ENCODE peak calls at places on chromosomes 5 and 9, in four cellular contexts. L is A549, M is AG04450, E is AG09309. A is an unnamed sample.

GRCh38 chr5:157839157-157839795 is 19.7 kb downstream of the CLINT1 start:
- DNase-seq in L (no peak), M (no peak), E (no peak), A (no peak)

GRCh38 chr9:100186356-100186755 is 87.3 kb downstream of the INVS start:
- DNase-seq in L (no peak), M (no peak), E (peak), A (no peak)

GRCh38 chr9:130530932-130531331 is 48.4 kb upstream of the FUBP3 start:
- DNase-seq in L (no peak), M (no peak), E (no peak), A (no peak)

GRCh38 chr5:61301820-61302563 is 30.1 kb upstream of the ZSWIM6 start:
- DNase-seq in L (peak), M (peak), E (peak), A (no peak)

GRCh38 chr5:166909040-166909439 is 1382.4 kb upstream of the WWC1 start:
- DNase-seq in L (no peak), M (no peak), E (no peak), A (no peak)

GRCh38 chr9:4137234-4137633 is 162.6 kb downstream of the GLIS3 start:
- DNase-seq in L (peak), M (peak), E (peak), A (no peak)

GRCh38 chr9:89431930-89432725 is 65.8 kb downstream of the SEMA4D start:
- DNase-seq in L (no peak), M (no peak), E (no peak), A (no peak)

GRCh38 chr5:27511061-27511460 is 472.7 kb upstream of the CDH9 start:
- DNase-seq in L (no peak), M (no peak), E (no peak), A (no peak)

GRCh38 chr9:26054600-26055516 is 376.6 kb upstream of the TUSC1 start:
- DNase-seq in L (no peak), M (no peak), E (no peak), A (no peak)

GRCh38 chr9:21611896-21612295 is 129.8 kb upstream of the IFNE start:
- DNase-seq in L (no peak), M (no peak), E (no peak), A (no peak)

GRCh38 chr5:159727167-159727566 is 189.1 kb upstream of the ADRA1B start:
- DNase-seq in L (no peak), M (no peak), E (no peak), A (no peak)

GRCh38 chr5:59665086-59665831 is 228.3 kb downstream of the PDE4D start:
- DNase-seq in L (no peak), M (no peak), E (no peak), A (no peak)

GRCh38 chr9:98545041-98545440 is 163.7 kb downstream of the GABBR2 start:
- DNase-seq in L (no peak), M (no peak), E (no peak), A (no peak)

GRCh38 chr9:92196909-92197308 is 81.7 kb upstream of the SPTLC1 start:
- DNase-seq in L (no peak), M (no peak), E (peak), A (no peak)

GRCh38 chr5:127839072-127839471 is 135.9 kb downstream of the CCDC192 start:
- DNase-seq in L (no peak), M (no peak), E (no peak), A (no peak)

GRCh38 chr5:109610581-109610980 is 79.1 kb upstream of the MAN2A1 start:
- DNase-seq in L (no peak), M (no peak), E (no peak), A (no peak)

GRCh38 chr9:110343537-110343936 is 5.9 kb upstream of the TXNDC8 start:
- DNase-seq in L (no peak), M (no peak), E (no peak), A (no peak)

GRCh38 chr5:123844873-123845272 is 332.9 kb downstream of the CSNK1G3 start:
- DNase-seq in L (no peak), M (no peak), E (no peak), A (no peak)

GRCh38 chr9:2967779-2968178 is 123.9 kb upstream of the PUM3 start:
- DNase-seq in L (no peak), M (no peak), E (peak), A (no peak)

GRCh38 chr5:177336112-177336511 is 15.4 kb downstream of the LMAN2 start:
- DNase-seq in L (peak), M (no peak), E (no peak), A (no peak)

GRCh38 chr9:135776893-135777622 is 75.1 kb downstream of the KCNT1 start:
- DNase-seq in L (no peak), M (no peak), E (no peak), A (no peak)

GRCh38 chr5:132714456-132715307 is 22.7 kb downstream of the KIF3A start:
- DNase-seq in L (no peak), M (no peak), E (no peak), A (no peak)

GRCh38 chr5:14707811-14708210 is 43.3 kb downstream of the OTULIN start:
- DNase-seq in L (no peak), M (no peak), E (no peak), A (no peak)

GRCh38 chr5:61603211-61603908 is 271.3 kb downstream of the ZSWIM6 start:
- DNase-seq in L (peak), M (no peak), E (no peak), A (no peak)

GRCh38 chr5:118701796-118702195 is 286.6 kb downstream of the DTWD2 start:
- DNase-seq in L (no peak), M (no peak), E (no peak), A (no peak)

GRCh38 chr9:121817476-121817875 is 166.0 kb downstream of the DAB2IP start:
- DNase-seq in L (no peak), M (no peak), E (no peak), A (no peak)

GRCh38 chr5:16593630-16594029 is 23.2 kb downstream of the RETREG1 start:
- DNase-seq in L (no peak), M (no peak), E (no peak), A (no peak)

DNA sequence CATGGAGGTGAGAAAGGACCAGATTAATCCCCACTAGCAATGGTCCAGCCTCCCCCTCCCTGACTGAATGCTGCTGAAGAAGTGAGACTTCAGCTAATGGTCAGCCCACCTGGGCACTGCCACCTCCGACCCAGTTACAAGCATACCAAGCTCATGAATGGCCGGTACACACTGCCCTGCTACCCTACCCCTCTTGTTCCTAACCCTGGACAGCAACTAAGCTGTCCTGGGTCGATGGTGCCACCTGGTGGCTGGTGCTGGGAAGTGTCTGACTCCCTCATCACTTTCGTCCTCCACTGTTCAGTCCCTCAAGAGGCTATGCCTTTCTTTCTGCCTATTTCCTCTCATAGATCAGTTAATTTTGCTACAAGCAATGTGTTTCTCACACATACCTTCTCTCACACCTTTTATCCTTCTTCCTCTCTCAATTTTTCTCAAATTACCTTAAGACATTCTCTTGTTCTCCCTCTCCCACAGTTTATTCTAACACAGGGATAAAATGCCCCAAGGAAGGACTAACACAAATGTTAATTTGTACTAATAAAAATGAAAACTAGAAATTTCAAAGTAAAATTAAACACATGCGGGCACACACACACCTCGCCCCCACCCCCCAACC is 42.4 kb downstream of the PAX5 start:
- DNase-seq in L (peak), M (no peak), E (no peak), A (no peak)
- TF ChIP-seq CTCF in L (peak), M (peak), E (peak), A (peak)

DNA sequence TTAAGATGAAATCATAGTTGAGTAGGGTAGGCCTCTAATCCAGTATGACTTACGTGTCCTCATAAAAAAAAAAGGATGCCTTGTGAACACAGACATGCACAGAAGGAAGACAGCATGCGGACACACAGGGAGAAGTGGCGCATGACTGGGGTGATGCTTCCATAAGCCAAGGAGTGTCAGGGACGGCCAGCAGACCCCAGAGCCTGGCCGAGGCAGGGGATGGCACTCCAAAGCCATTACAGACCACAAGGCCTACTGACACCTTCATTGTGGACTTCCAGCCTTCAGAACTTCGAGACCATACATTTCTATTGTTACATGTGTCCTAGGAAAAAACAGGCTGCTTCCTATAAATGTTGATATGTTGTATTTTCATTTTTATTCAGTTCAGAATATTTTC is 19.9 kb downstream of the EHMT1 start:
- DNase-seq in L (no peak), M (no peak), E (no peak), A (no peak)
- H3K4me3 ChIP-seq in L (no peak), M (no peak), E (no peak), A (peak)

GRCh38 chr5:142924135-142924883 is 154.1 kb downstream of the ARHGAP26 start:
- DNase-seq in L (peak), M (no peak), E (no peak), A (no peak)
- TF ChIP-seq CTCF in L (peak), M (peak), E (peak), A (peak)

DNA sequence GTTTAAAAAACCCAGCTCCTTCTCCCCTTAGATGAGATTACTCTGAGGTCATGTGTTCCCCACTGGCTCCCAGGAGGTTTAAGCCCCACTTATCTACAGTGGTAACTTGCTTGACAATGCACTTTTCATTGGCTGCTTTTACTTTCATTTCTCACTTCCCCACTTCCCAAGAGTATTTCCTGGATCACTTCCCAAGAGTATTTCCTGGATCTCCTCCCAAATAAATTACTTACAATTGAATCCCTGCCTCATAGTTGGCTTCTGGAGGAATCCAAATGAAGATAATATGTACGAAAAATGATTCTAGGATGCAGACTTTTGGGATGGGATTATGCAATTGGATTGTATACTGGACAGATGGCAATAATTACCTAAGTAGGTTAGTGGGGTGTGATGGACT is 47.1 kb upstream of the CHSY3 start:
- DNase-seq in L (no peak), M (no peak), E (no peak), A (no peak)
- H3K4me3 ChIP-seq in L (no peak), M (no peak), E (no peak), A (no peak)

A was measured in GM12864.